ENCODE peak calls at places on chromosomes 13 and 19, in seven cellular contexts. One of them, this sample, is unnamed. For H3K36me3 and H3K27me3, the result is how much of the 10 kb centered on the place peaks cover.

GRCh38 chr13:65417953-65418352 is 1812.2 kb downstream of the PCDH9 start:
- DNase-seq in breast epithelium: no peak
- DNase-seq in WERI-Rb-1: no peak
- DNase-seq in HCT116: no peak
- DNase-seq in pancreas: no peak
- DNase-seq in colonic mucosa: no peak
- DNase-seq in tibial artery: no peak
- DNase-seq in this sample: no peak

GRCh38 chr13:54758795-54759194 is 1730.2 kb downstream of the OLFM4 start:
- DNase-seq in breast epithelium: no peak
- DNase-seq in HCT116: no peak
- DNase-seq in colonic mucosa: no peak
- DNase-seq in WERI-Rb-1: no peak
- DNase-seq in tibial artery: no peak
- DNase-seq in pancreas: no peak
- DNase-seq in this sample: no peak

GRCh38 chr19:30227661-30228112 is 144.5 kb upstream of the ZNF536 start:
- DNase-seq in colonic mucosa: peak
- DNase-seq in breast epithelium: peak
- DNase-seq in tibial artery: no peak
- DNase-seq in pancreas: peak
- DNase-seq in WERI-Rb-1: peak
- DNase-seq in HCT116: peak
- DNase-seq in this sample: peak

GRCh38 chr13:107906131-107906530 is 309.2 kb downstream of the LIG4 start:
- DNase-seq in colonic mucosa: no peak
- DNase-seq in tibial artery: no peak
- DNase-seq in breast epithelium: no peak
- DNase-seq in pancreas: no peak
- DNase-seq in WERI-Rb-1: no peak
- DNase-seq in HCT116: no peak
- DNase-seq in this sample: no peak

GRCh38 chr19:28305513-28305912 is 907.4 kb downstream of the UQCRFS1 start:
- DNase-seq in HCT116: no peak
- DNase-seq in pancreas: no peak
- DNase-seq in tibial artery: no peak
- DNase-seq in colonic mucosa: no peak
- DNase-seq in WERI-Rb-1: no peak
- DNase-seq in breast epithelium: no peak
- DNase-seq in this sample: no peak

GRCh38 chr13:105543742-105544141 is 991.7 kb downstream of the EFNB2 start:
- DNase-seq in tibial artery: no peak
- DNase-seq in WERI-Rb-1: no peak
- DNase-seq in HCT116: no peak
- DNase-seq in colonic mucosa: no peak
- DNase-seq in pancreas: no peak
- DNase-seq in breast epithelium: no peak
- DNase-seq in this sample: no peak

GRCh38 chr19:37304190-37304883 is 66.6 kb upstream of the ZNF527 start:
- DNase-seq in tibial artery: no peak
- DNase-seq in WERI-Rb-1: peak
- DNase-seq in colonic mucosa: no peak
- DNase-seq in HCT116: no peak
- DNase-seq in pancreas: peak
- DNase-seq in breast epithelium: no peak
- DNase-seq in this sample: no peak

GRCh38 chr19:46603752-46604241 is 2.7 kb downstream of the CALM3 start:
- DNase-seq in tibial artery: no peak
- DNase-seq in colonic mucosa: no peak
- DNase-seq in WERI-Rb-1: no peak
- DNase-seq in pancreas: peak
- DNase-seq in HCT116: no peak
- DNase-seq in breast epithelium: no peak
- DNase-seq in this sample: no peak

GRCh38 chr19:54391589-54392061 is 23.6 kb upstream of the TTYH1 start:
- DNase-seq in breast epithelium: no peak
- DNase-seq in pancreas: no peak
- DNase-seq in tibial artery: no peak
- DNase-seq in colonic mucosa: no peak
- DNase-seq in WERI-Rb-1: no peak
- DNase-seq in HCT116: no peak
- DNase-seq in this sample: no peak

GRCh38 chr19:33374406-33374703 is 846 bp downstream of the CEBPG start:
- DNase-seq in tibial artery: no peak
- DNase-seq in breast epithelium: no peak
- DNase-seq in HCT116: no peak
- DNase-seq in colonic mucosa: no peak
- DNase-seq in WERI-Rb-1: peak
- DNase-seq in pancreas: peak
- DNase-seq in this sample: no peak

GRCh38 chr13:100694722-100695644 is 20.4 kb upstream of the TMTC4 start:
- DNase-seq in HCT116: peak
- DNase-seq in breast epithelium: no peak
- DNase-seq in WERI-Rb-1: peak
- DNase-seq in colonic mucosa: peak
- DNase-seq in pancreas: peak
- DNase-seq in tibial artery: no peak
- DNase-seq in this sample: no peak

GRCh38 chr19:33446918-33447293 is 73.4 kb downstream of the CEBPG start:
- DNase-seq in HCT116: no peak
- DNase-seq in WERI-Rb-1: no peak
- DNase-seq in breast epithelium: peak
- DNase-seq in pancreas: no peak
- DNase-seq in tibial artery: peak
- DNase-seq in colonic mucosa: no peak
- DNase-seq in this sample: no peak

GRCh38 chr13:106061781-106062180 is 473.7 kb downstream of the EFNB2 start:
- DNase-seq in pancreas: no peak
- DNase-seq in HCT116: no peak
- DNase-seq in colonic mucosa: no peak
- DNase-seq in tibial artery: no peak
- DNase-seq in breast epithelium: no peak
- DNase-seq in WERI-Rb-1: no peak
- DNase-seq in this sample: no peak

GRCh38 chr19:6668696-6669095 is 1.3 kb downstream of the TNFSF14 start:
- DNase-seq in colonic mucosa: no peak
- DNase-seq in HCT116: no peak
- DNase-seq in pancreas: no peak
- DNase-seq in tibial artery: no peak
- DNase-seq in WERI-Rb-1: no peak
- DNase-seq in breast epithelium: no peak
- DNase-seq in this sample: no peak

GRCh38 chr13:45521292-45521691 is 56.6 kb downstream of the COG3 start:
- DNase-seq in WERI-Rb-1: no peak
- DNase-seq in breast epithelium: no peak
- DNase-seq in HCT116: no peak
- DNase-seq in colonic mucosa: no peak
- DNase-seq in pancreas: no peak
- DNase-seq in tibial artery: no peak
- DNase-seq in this sample: no peak

GRCh38 chr19:15109768-15110417 is 2.7 kb downstream of the SYDE1 start:
- DNase-seq in WERI-Rb-1: no peak
- DNase-seq in breast epithelium: no peak
- DNase-seq in colonic mucosa: no peak
- DNase-seq in HCT116: no peak
- DNase-seq in tibial artery: no peak
- DNase-seq in pancreas: no peak
- DNase-seq in this sample: no peak

GRCh38 chr13:47117268-47117667 is 220.4 kb upstream of the HTR2A start:
- DNase-seq in breast epithelium: no peak
- DNase-seq in tibial artery: no peak
- DNase-seq in colonic mucosa: no peak
- DNase-seq in HCT116: no peak
- DNase-seq in pancreas: no peak
- DNase-seq in WERI-Rb-1: no peak
- DNase-seq in this sample: no peak

GRCh38 chr13:46797468-46798237 is 692 bp upstream of the ESD start:
- DNase-seq in tibial artery: no peak
- DNase-seq in pancreas: no peak
- DNase-seq in breast epithelium: no peak
- DNase-seq in colonic mucosa: peak
- DNase-seq in HCT116: no peak
- DNase-seq in WERI-Rb-1: no peak
- DNase-seq in this sample: no peak

GRCh38 chr13:106612688-106613087 is 44.8 kb upstream of the ARGLU1 start:
- DNase-seq in colonic mucosa: peak
- DNase-seq in tibial artery: no peak
- DNase-seq in WERI-Rb-1: no peak
- DNase-seq in HCT116: no peak
- DNase-seq in pancreas: no peak
- DNase-seq in breast epithelium: no peak
- DNase-seq in this sample: no peak

GRCh38 chr19:40688294-40688693 is 2.2 kb downstream of the NUMBL start:
- DNase-seq in WERI-Rb-1: no peak
- DNase-seq in breast epithelium: no peak
- DNase-seq in colonic mucosa: no peak
- DNase-seq in tibial artery: no peak
- DNase-seq in HCT116: no peak
- DNase-seq in pancreas: no peak
- DNase-seq in this sample: no peak

GRCh38 chr13:40779796-40780285 is 8.9 kb upstream of the MRPS31 start:
- DNase-seq in tibial artery: no peak
- DNase-seq in HCT116: no peak
- DNase-seq in colonic mucosa: no peak
- DNase-seq in WERI-Rb-1: no peak
- DNase-seq in breast epithelium: no peak
- DNase-seq in pancreas: no peak
- DNase-seq in this sample: no peak

GRCh38 chr13:114042066-114042815 is 68.4 kb upstream of the C13orf46 start:
- DNase-seq in tibial artery: no peak
- DNase-seq in WERI-Rb-1: no peak
- DNase-seq in breast epithelium: no peak
- DNase-seq in HCT116: no peak
- DNase-seq in pancreas: no peak
- DNase-seq in colonic mucosa: no peak
- DNase-seq in this sample: no peak

GRCh38 chr19:12646551-12646950 is 20.0 kb downstream of the MAN2B1 start:
- DNase-seq in WERI-Rb-1: no peak
- DNase-seq in pancreas: no peak
- DNase-seq in HCT116: no peak
- DNase-seq in tibial artery: no peak
- DNase-seq in colonic mucosa: no peak
- DNase-seq in breast epithelium: no peak
- DNase-seq in this sample: no peak

GRCh38 chr19:53659292-53659691 is 27.5 kb downstream of the DPRX start:
- DNase-seq in WERI-Rb-1: peak
- DNase-seq in breast epithelium: no peak
- DNase-seq in tibial artery: no peak
- DNase-seq in HCT116: no peak
- DNase-seq in pancreas: no peak
- DNase-seq in colonic mucosa: no peak
- DNase-seq in this sample: no peak

GRCh38 chr19:12796146-12797071 is 5.1 kb downstream of the JUNB start:
- DNase-seq in breast epithelium: no peak
- DNase-seq in colonic mucosa: peak
- DNase-seq in WERI-Rb-1: peak
- DNase-seq in tibial artery: peak
- DNase-seq in pancreas: peak
- DNase-seq in HCT116: no peak
- DNase-seq in this sample: peak

GRCh38 chr19:45171211-45171623 is 6.8 kb downstream of the TRAPPC6A start:
- DNase-seq in breast epithelium: no peak
- DNase-seq in WERI-Rb-1: no peak
- DNase-seq in tibial artery: no peak
- DNase-seq in colonic mucosa: no peak
- DNase-seq in pancreas: no peak
- DNase-seq in HCT116: no peak
- DNase-seq in this sample: no peak

GRCh38 chr19:48470856-48471255 is 1.7 kb downstream of the CYTH2 start:
- DNase-seq in pancreas: no peak
- DNase-seq in breast epithelium: no peak
- DNase-seq in WERI-Rb-1: no peak
- DNase-seq in HCT116: no peak
- DNase-seq in colonic mucosa: no peak
- DNase-seq in tibial artery: no peak
- DNase-seq in this sample: no peak
- H3K36me3 ChIP-seq in pancreas: under half
- H3K36me3 ChIP-seq in breast epithelium: under half
- H3K36me3 ChIP-seq in WERI-Rb-1: half or more
- H3K36me3 ChIP-seq in HCT116: under half
- H3K36me3 ChIP-seq in colonic mucosa: under half
- H3K36me3 ChIP-seq in tibial artery: half or more
- H3K36me3 ChIP-seq in this sample: half or more

DNA sequence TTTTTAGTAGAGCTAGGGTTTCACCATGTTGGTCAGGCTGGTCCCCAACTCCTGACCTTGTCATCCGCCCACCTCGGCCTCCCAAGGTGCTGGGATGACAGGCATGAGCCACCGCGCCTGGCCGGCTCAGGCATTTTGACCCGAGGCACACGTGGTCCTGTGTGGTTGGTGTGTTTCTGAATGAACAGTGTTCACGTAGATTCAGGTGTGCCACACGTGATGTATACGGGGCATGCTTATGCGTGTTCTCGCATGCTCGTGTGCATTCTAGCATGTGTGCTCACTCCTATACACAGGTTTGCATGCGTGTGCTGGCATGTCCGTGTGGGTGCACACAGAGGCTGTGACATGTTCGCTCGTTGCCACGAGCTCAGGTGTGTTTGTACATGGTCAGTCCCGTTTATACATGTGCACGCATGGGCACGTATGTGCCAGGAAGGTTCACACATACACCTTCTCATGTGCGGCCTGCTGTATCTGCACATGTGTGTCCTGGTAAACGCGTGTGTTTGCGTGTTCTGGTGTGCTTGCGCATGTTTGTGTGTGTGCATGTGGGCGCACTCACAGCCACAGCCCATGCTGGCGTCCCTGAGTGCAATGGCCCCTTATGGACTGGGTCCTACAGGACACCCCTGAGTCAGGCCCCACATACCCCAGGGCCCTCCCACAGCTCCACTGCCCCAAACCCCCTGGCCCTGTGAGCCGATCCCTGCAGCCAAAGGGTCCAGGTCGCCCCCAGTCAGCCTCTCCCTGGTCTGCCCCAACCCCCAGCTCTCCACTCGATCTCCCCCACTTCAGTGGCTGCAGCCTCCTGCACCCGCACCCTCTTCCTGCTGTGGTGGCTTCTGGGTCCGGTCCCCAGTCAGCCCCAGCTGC is 20.6 kb upstream of the TCF3 start:
- DNase-seq in pancreas: no peak
- DNase-seq in WERI-Rb-1: no peak
- DNase-seq in tibial artery: no peak
- DNase-seq in colonic mucosa: no peak
- DNase-seq in HCT116: no peak
- DNase-seq in breast epithelium: no peak
- DNase-seq in this sample: no peak
- H3K27me3 ChIP-seq in pancreas: under half
- H3K27me3 ChIP-seq in WERI-Rb-1: under half
- H3K27me3 ChIP-seq in tibial artery: under half
- H3K27me3 ChIP-seq in colonic mucosa: under half
- H3K27me3 ChIP-seq in HCT116: under half
- H3K27me3 ChIP-seq in breast epithelium: half or more
- H3K27me3 ChIP-seq in this sample: half or more

GRCh38 chr19:4152241-4152998 is 1.0 kb upstream of the CREB3L3 start:
- DNase-seq in tibial artery: no peak
- DNase-seq in breast epithelium: no peak
- DNase-seq in colonic mucosa: no peak
- DNase-seq in pancreas: no peak
- DNase-seq in WERI-Rb-1: no peak
- DNase-seq in HCT116: no peak
- DNase-seq in this sample: no peak
- H3K36me3 ChIP-seq in tibial artery: under half
- H3K36me3 ChIP-seq in breast epithelium: under half
- H3K36me3 ChIP-seq in colonic mucosa: under half
- H3K36me3 ChIP-seq in pancreas: under half
- H3K36me3 ChIP-seq in WERI-Rb-1: under half
- H3K36me3 ChIP-seq in HCT116: under half
- H3K36me3 ChIP-seq in this sample: under half

GRCh38 chr19:9972103-9972502 is 35.8 kb upstream of the OLFM2 start:
- DNase-seq in tibial artery: no peak
- DNase-seq in HCT116: no peak
- DNase-seq in pancreas: no peak
- DNase-seq in WERI-Rb-1: no peak
- DNase-seq in breast epithelium: no peak
- DNase-seq in colonic mucosa: no peak
- DNase-seq in this sample: no peak
- H3K27me3 ChIP-seq in tibial artery: under half
- H3K27me3 ChIP-seq in HCT116: under half
- H3K27me3 ChIP-seq in pancreas: under half
- H3K27me3 ChIP-seq in WERI-Rb-1: half or more
- H3K27me3 ChIP-seq in breast epithelium: under half
- H3K27me3 ChIP-seq in colonic mucosa: under half
- H3K27me3 ChIP-seq in this sample: under half

This sample was measured in SJSA1.